ENCODE peak calls at places on chromosomes 4 and X, in six cellular contexts. One of them, this sample, is unnamed.

GRCh38 chr4:173218411-173219125 is 50.0 kb downstream of the GALNT7 start:
- DNase-seq in endothelial cell of umbilical vein: peak
- DNase-seq in endothelial cell: no peak
- DNase-seq in psoas muscle: no peak
- DNase-seq in upper lobe of right lung: no peak
- DNase-seq in fibroblast of the aortic adventitia: peak
- DNase-seq in this sample: no peak

GRCh38 chr4:161237495-161237894 is 926.3 kb downstream of the FSTL5 start:
- DNase-seq in endothelial cell of umbilical vein: no peak
- DNase-seq in endothelial cell: no peak
- DNase-seq in psoas muscle: no peak
- DNase-seq in upper lobe of right lung: no peak
- DNase-seq in fibroblast of the aortic adventitia: no peak
- DNase-seq in this sample: no peak

GRCh38 chr4:158914178-158914577 is 145.4 kb downstream of the FNIP2 start:
- DNase-seq in endothelial cell of umbilical vein: peak
- DNase-seq in endothelial cell: no peak
- DNase-seq in psoas muscle: no peak
- DNase-seq in upper lobe of right lung: no peak
- DNase-seq in fibroblast of the aortic adventitia: peak
- DNase-seq in this sample: no peak

GRCh38 chrX:123408856-123409737 is 225.0 kb downstream of the GRIA3 start:
- DNase-seq in endothelial cell of umbilical vein: no peak
- DNase-seq in endothelial cell: no peak
- DNase-seq in psoas muscle: no peak
- DNase-seq in upper lobe of right lung: no peak
- DNase-seq in fibroblast of the aortic adventitia: peak
- DNase-seq in this sample: peak

GRCh38 chrX:102658551-102658950 is 7.3 kb downstream of the GPRASP1 start:
- DNase-seq in endothelial cell of umbilical vein: no peak
- DNase-seq in endothelial cell: no peak
- DNase-seq in psoas muscle: no peak
- DNase-seq in upper lobe of right lung: no peak
- DNase-seq in fibroblast of the aortic adventitia: no peak
- DNase-seq in this sample: no peak

GRCh38 chr4:38728651-38729141 is 54.1 kb downstream of the TLR10 start:
- DNase-seq in endothelial cell of umbilical vein: no peak
- DNase-seq in endothelial cell: no peak
- DNase-seq in psoas muscle: no peak
- DNase-seq in upper lobe of right lung: peak
- DNase-seq in fibroblast of the aortic adventitia: no peak
- DNase-seq in this sample: no peak

GRCh38 chr4:160299608-160300007 is 1196.7 kb downstream of the RAPGEF2 start:
- DNase-seq in endothelial cell of umbilical vein: no peak
- DNase-seq in endothelial cell: no peak
- DNase-seq in psoas muscle: no peak
- DNase-seq in upper lobe of right lung: no peak
- DNase-seq in fibroblast of the aortic adventitia: no peak
- DNase-seq in this sample: no peak

GRCh38 chrX:118702741-118703140 is 24.7 kb upstream of the IL13RA1 start:
- DNase-seq in endothelial cell of umbilical vein: no peak
- DNase-seq in endothelial cell: no peak
- DNase-seq in psoas muscle: no peak
- DNase-seq in upper lobe of right lung: no peak
- DNase-seq in fibroblast of the aortic adventitia: no peak
- DNase-seq in this sample: no peak

GRCh38 chr4:8346838-8347605 is 77.5 kb downstream of the HTRA3 start:
- DNase-seq in endothelial cell of umbilical vein: peak
- DNase-seq in endothelial cell: no peak
- DNase-seq in psoas muscle: no peak
- DNase-seq in upper lobe of right lung: no peak
- DNase-seq in fibroblast of the aortic adventitia: no peak
- DNase-seq in this sample: no peak

GRCh38 chr4:152348670-152349069 is 187.2 kb downstream of the FBXW7 start:
- DNase-seq in endothelial cell of umbilical vein: peak
- DNase-seq in endothelial cell: no peak
- DNase-seq in psoas muscle: no peak
- DNase-seq in upper lobe of right lung: no peak
- DNase-seq in fibroblast of the aortic adventitia: peak
- DNase-seq in this sample: no peak

GRCh38 chr4:180827610-180828009 is 1415.6 kb upstream of the TENM3 start:
- DNase-seq in endothelial cell of umbilical vein: no peak
- DNase-seq in endothelial cell: no peak
- DNase-seq in psoas muscle: no peak
- DNase-seq in upper lobe of right lung: no peak
- DNase-seq in fibroblast of the aortic adventitia: peak
- DNase-seq in this sample: no peak

GRCh38 chr4:153850525-153851280 is 61.8 kb upstream of the SFRP2 start:
- DNase-seq in endothelial cell of umbilical vein: no peak
- DNase-seq in endothelial cell: no peak
- DNase-seq in psoas muscle: no peak
- DNase-seq in upper lobe of right lung: no peak
- DNase-seq in fibroblast of the aortic adventitia: no peak
- DNase-seq in this sample: no peak

DNA sequence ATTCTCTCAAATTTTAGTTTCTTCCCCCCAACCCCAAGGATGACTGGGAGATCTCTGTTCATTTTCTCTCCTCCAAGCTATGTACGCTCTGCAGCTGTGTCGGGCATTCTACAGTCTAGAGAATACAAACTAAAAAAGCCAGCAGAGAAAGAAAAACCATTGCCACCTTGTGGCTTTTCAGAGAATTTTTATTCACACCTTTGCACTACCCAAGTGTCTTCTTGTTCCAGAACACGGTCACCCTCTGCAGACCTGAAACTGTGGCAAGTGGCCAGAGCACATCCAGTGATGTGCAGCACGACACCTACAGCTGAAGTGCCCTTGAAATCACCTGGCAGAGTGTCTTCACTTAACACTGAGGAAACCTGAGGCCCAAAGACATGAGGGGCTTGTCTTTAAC is 68.6 kb downstream of the CHST7 start:
- DNase-seq in endothelial cell of umbilical vein: peak
- DNase-seq in endothelial cell: no peak
- DNase-seq in psoas muscle: no peak
- DNase-seq in upper lobe of right lung: no peak
- DNase-seq in fibroblast of the aortic adventitia: peak
- DNase-seq in this sample: no peak
- TF ChIP-seq CTCF in endothelial cell of umbilical vein: no peak
- TF ChIP-seq CTCF in endothelial cell: peak
- TF ChIP-seq CTCF in psoas muscle: peak
- TF ChIP-seq CTCF in upper lobe of right lung: peak
- TF ChIP-seq CTCF in fibroblast of the aortic adventitia: peak
- TF ChIP-seq CTCF in this sample: peak

GRCh38 chrX:22616867-22617266 is 344.2 kb downstream of the CBLL2 start:
- DNase-seq in endothelial cell of umbilical vein: no peak
- DNase-seq in endothelial cell: no peak
- DNase-seq in psoas muscle: no peak
- DNase-seq in upper lobe of right lung: no peak
- DNase-seq in fibroblast of the aortic adventitia: no peak
- DNase-seq in this sample: no peak
- TF ChIP-seq CTCF in endothelial cell of umbilical vein: no peak
- TF ChIP-seq CTCF in endothelial cell: no peak
- TF ChIP-seq CTCF in psoas muscle: no peak
- TF ChIP-seq CTCF in upper lobe of right lung: no peak
- TF ChIP-seq CTCF in fibroblast of the aortic adventitia: no peak
- TF ChIP-seq CTCF in this sample: no peak

GRCh38 chr4:3765271-3766206 is 646 bp upstream of the ADRA2C start:
- DNase-seq in endothelial cell of umbilical vein: no peak
- DNase-seq in endothelial cell: peak
- DNase-seq in psoas muscle: peak
- DNase-seq in upper lobe of right lung: no peak
- DNase-seq in fibroblast of the aortic adventitia: peak
- DNase-seq in this sample: peak
- TF ChIP-seq CTCF in endothelial cell of umbilical vein: peak
- TF ChIP-seq CTCF in endothelial cell: peak
- TF ChIP-seq CTCF in psoas muscle: peak
- TF ChIP-seq CTCF in upper lobe of right lung: no peak
- TF ChIP-seq CTCF in fibroblast of the aortic adventitia: no peak
- TF ChIP-seq CTCF in this sample: peak

DNA sequence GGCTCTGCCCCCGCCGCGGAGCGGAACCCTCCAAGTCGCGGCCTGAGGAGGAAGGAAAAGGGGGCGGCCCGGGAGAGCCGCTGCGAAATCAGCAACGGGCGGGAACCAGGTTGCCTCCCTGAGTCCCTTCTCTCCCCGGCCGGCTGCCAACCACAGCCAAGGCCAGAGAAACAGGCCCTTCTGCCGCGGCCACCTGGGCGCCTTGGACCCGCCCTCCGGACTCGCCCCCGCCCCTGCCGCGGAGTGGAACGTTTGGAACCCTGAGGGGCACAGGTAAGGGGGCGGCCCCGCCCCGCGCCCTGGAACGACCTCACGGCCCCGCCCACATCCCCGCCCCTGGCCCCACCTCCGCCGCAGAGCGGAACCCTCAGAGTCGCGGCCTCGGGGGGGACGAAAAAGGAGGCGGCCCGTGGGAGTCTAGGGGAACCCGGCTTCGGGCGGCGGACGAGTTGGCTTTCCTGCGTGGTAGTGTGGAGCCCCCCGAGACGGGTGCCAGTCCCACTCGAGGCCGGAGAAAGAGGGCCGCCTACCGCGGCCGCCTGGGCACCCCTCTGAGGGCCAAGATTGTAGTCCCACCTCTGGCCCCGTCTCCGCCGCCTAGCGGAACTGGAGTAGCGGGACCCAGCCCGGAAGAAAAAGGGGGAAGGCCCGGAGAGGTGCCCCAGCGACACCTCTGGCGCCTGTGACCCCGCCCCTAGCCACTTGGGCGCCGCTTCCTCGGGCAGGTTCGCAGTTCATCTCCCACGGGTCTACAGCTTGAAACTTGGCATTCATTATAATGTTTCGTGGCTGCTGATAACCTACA is 669 bp upstream of the PHKA2 start:
- DNase-seq in endothelial cell of umbilical vein: peak
- DNase-seq in endothelial cell: peak
- DNase-seq in psoas muscle: peak
- DNase-seq in upper lobe of right lung: peak
- DNase-seq in fibroblast of the aortic adventitia: peak
- DNase-seq in this sample: peak
- TF ChIP-seq CTCF in endothelial cell of umbilical vein: no peak
- TF ChIP-seq CTCF in endothelial cell: peak
- TF ChIP-seq CTCF in psoas muscle: peak
- TF ChIP-seq CTCF in upper lobe of right lung: peak
- TF ChIP-seq CTCF in fibroblast of the aortic adventitia: peak
- TF ChIP-seq CTCF in this sample: no peak

This sample was measured in GM13977.